ENCODE peak calls at places on chromosomes 16 and 17, in six cellular contexts. F, U, Y, J, M and B are unnamed samples.

GRCh38 chr17:67212716-67213417 is 32.1 kb downstream of the HELZ start:
- DNase-seq in F (no peak), U (no peak), Y (peak), J (no peak), M (no peak), B (no peak)

GRCh38 chr16:27973678-27974077 is 89.8 kb downstream of the GSG1L start:
- DNase-seq in F (no peak), U (no peak), Y (no peak), J (no peak), M (peak), B (no peak)

GRCh38 chr17:72976971-72977767 is 115.3 kb downstream of the SLC39A11 start:
- DNase-seq in F (peak), U (no peak), Y (peak), J (peak), M (no peak), B (no peak)

GRCh38 chr17:77223642-77224420 is 83.1 kb downstream of the SEC14L1 start:
- DNase-seq in F (no peak), U (no peak), Y (no peak), J (no peak), M (no peak), B (no peak)

GRCh38 chr17:83182620-83183063 is 103.2 kb downstream of the METRNL start:
- DNase-seq in F (no peak), U (peak), Y (no peak), J (no peak), M (no peak), B (peak)

GRCh38 chr16:2614761-2615191 is 67.5 kb upstream of the KCTD5 start:
- DNase-seq in F (no peak), U (no peak), Y (no peak), J (no peak), M (peak), B (no peak)

GRCh38 chr16:3004319-3004718 is 8.4 kb upstream of the CLDN9 start:
- DNase-seq in F (no peak), U (no peak), Y (no peak), J (no peak), M (no peak), B (no peak)

GRCh38 chr17:1034652-1035210 is 37.8 kb downstream of the TIMM22 start:
- DNase-seq in F (no peak), U (no peak), Y (no peak), J (no peak), M (peak), B (no peak)

GRCh38 chr17:22570144-22570845 is 878.0 kb downstream of the KCNJ18 start:
- DNase-seq in F (no peak), U (no peak), Y (no peak), J (no peak), M (peak), B (no peak)

GRCh38 chr17:45243750-45244149 is 18.1 kb downstream of the SPATA32 start:
- DNase-seq in F (no peak), U (no peak), Y (no peak), J (no peak), M (peak), B (no peak)

GRCh38 chr17:41530062-41531048 is 2.2 kb upstream of the KRT19 start:
- DNase-seq in F (peak), U (no peak), Y (peak), J (peak), M (no peak), B (no peak)

GRCh38 chr17:51050291-51051033 is 70.2 kb downstream of the SPAG9 start:
- DNase-seq in F (no peak), U (no peak), Y (no peak), J (no peak), M (no peak), B (no peak)

GRCh38 chr17:27199948-27200347 is 94.0 kb upstream of the WSB1 start:
- DNase-seq in F (no peak), U (no peak), Y (peak), J (no peak), M (no peak), B (no peak)

GRCh38 chr17:82403662-82404660 is 14.2 kb upstream of the HEXD start:
- DNase-seq in F (no peak), U (no peak), Y (no peak), J (no peak), M (peak), B (no peak)

GRCh38 chr16:76474048-76474447 is 196.8 kb downstream of the CNTNAP4 start:
- DNase-seq in F (no peak), U (no peak), Y (no peak), J (no peak), M (no peak), B (no peak)

GRCh38 chr16:70735141-70735979 is 49.5 kb upstream of the MTSS2 start:
- DNase-seq in F (no peak), U (no peak), Y (peak), J (no peak), M (no peak), B (no peak)

GRCh38 chr16:27959914-27960313 is 103.6 kb downstream of the GSG1L start:
- DNase-seq in F (no peak), U (no peak), Y (no peak), J (no peak), M (no peak), B (no peak)

GRCh38 chr17:10325036-10325435 is 47.8 kb downstream of the MYH13 start:
- DNase-seq in F (no peak), U (no peak), Y (peak), J (no peak), M (no peak), B (no peak)

GRCh38 chr17:16448490-16448889 is 33.1 kb downstream of the TRPV2 start:
- DNase-seq in F (no peak), U (no peak), Y (no peak), J (no peak), M (no peak), B (no peak)

GRCh38 chr17:77733576-77734296 is 224.8 kb upstream of the TNRC6C start:
- DNase-seq in F (no peak), U (no peak), Y (no peak), J (no peak), M (no peak), B (peak)

GRCh38 chr16:56651586-56651985 is at the start of gene MT1B:
- DNase-seq in F (no peak), U (no peak), Y (no peak), J (no peak), M (no peak), B (no peak)

GRCh38 chr16:19909750-19910322 is 25.2 kb upstream of the GPRC5B start:
- DNase-seq in F (no peak), U (no peak), Y (no peak), J (no peak), M (no peak), B (no peak)

GRCh38 chr16:51766739-51767138 is 615.7 kb upstream of the SALL1 start:
- DNase-seq in F (no peak), U (no peak), Y (peak), J (no peak), M (no peak), B (peak)

GRCh38 chr17:39759204-39759603 is 21.5 kb downstream of the GRB7 start:
- DNase-seq in F (no peak), U (no peak), Y (no peak), J (no peak), M (no peak), B (no peak)

GRCh38 chr16:30519120-30520049 is 7.0 kb downstream of the ZNF768 start:
- DNase-seq in F (no peak), U (no peak), Y (no peak), J (no peak), M (no peak), B (no peak)

GRCh38 chr17:82772026-82772425 is 20.2 kb downstream of the TBCD start:
- DNase-seq in F (peak), U (peak), Y (peak), J (no peak), M (no peak), B (no peak)

GRCh38 chr16:18932243-18932997 is 6.2 kb upstream of the SMG1 start:
- DNase-seq in F (no peak), U (no peak), Y (peak), J (peak), M (no peak), B (no peak)

GRCh38 chr16:75899163-75899562 is 172.9 kb upstream of the CPHXL start:
- DNase-seq in F (no peak), U (no peak), Y (no peak), J (no peak), M (no peak), B (no peak)

GRCh38 chr17:69900829-69901228 is 174.2 kb upstream of the KCNJ16 start:
- DNase-seq in F (no peak), U (no peak), Y (no peak), J (peak), M (no peak), B (no peak)

GRCh38 chr16:68387301-68387700 is 61.0 kb downstream of the SMPD3 start:
- DNase-seq in F (no peak), U (peak), Y (no peak), J (no peak), M (peak), B (no peak)

GRCh38 chr17:74368341-74369152 is 1.2 kb downstream of the GPR142 start:
- DNase-seq in F (peak), U (peak), Y (peak), J (peak), M (peak), B (no peak)

GRCh38 chr16:85005278-85006069 is 5.9 kb downstream of the ZDHHC7 start:
- DNase-seq in F (no peak), U (no peak), Y (peak), J (no peak), M (no peak), B (no peak)

GRCh38 chr17:61470530-61471136 is 18.4 kb downstream of the TBX4 start:
- DNase-seq in F (no peak), U (no peak), Y (no peak), J (no peak), M (no peak), B (no peak)

GRCh38 chr17:43020789-43021738 is 1.1 kb downstream of the VAT1 start:
- DNase-seq in F (peak), U (peak), Y (peak), J (peak), M (peak), B (peak)
- TF ChIP-seq POLR2A in F (peak), U (no peak), Y (no peak), J (peak), M (no peak), B (no peak)

DNA sequence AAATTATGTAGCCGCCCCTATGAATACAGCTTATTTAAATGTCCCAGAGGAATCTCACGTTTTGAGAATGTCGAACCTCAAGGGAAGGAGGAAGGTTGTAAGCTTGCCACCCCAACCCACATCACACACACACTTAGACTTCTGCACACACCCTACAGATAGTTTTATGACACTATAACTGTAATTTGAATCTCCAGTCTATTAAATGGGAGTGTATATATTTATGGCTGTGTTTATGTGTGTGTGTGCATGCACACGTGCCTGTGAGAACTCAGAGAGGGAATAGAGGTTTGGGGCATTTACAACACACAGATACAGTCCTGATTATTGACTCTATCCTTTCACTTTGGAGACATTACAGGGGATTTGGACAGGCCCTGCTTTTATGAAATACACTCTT is 171.5 kb upstream of the MAF start:
- DNase-seq in F (no peak), U (no peak), Y (no peak), J (no peak), M (no peak), B (no peak)
- H3K27ac ChIP-seq in F (no peak), U (no peak), Y (no peak), J (no peak), M (no peak), B (no peak)

GRCh38 chr17:76208120-76208519 is 32.2 kb downstream of the RNF157 start:
- DNase-seq in F (no peak), U (no peak), Y (no peak), J (no peak), M (no peak), B (no peak)
- TF ChIP-seq POLR2A in F (no peak), U (no peak), Y (no peak), J (no peak), M (no peak), B (no peak)

GRCh38 chr17:29167393-29168078 is 12.7 kb downstream of the MYO18A start:
- DNase-seq in F (no peak), U (no peak), Y (no peak), J (no peak), M (no peak), B (no peak)

GRCh38 chr17:29165800-29166506 is 14.2 kb downstream of the MYO18A start:
- DNase-seq in F (no peak), U (no peak), Y (no peak), J (no peak), M (peak), B (no peak)

GRCh38 chr17:29166507-29166887 is 13.7 kb downstream of the MYO18A start:
- DNase-seq in F (no peak), U (peak), Y (no peak), J (no peak), M (no peak), B (no peak)

GRCh38 chr17:29163563-29163962 is 16.6 kb downstream of the MYO18A start:
- DNase-seq in F (no peak), U (no peak), Y (no peak), J (no peak), M (no peak), B (no peak)

DNA sequence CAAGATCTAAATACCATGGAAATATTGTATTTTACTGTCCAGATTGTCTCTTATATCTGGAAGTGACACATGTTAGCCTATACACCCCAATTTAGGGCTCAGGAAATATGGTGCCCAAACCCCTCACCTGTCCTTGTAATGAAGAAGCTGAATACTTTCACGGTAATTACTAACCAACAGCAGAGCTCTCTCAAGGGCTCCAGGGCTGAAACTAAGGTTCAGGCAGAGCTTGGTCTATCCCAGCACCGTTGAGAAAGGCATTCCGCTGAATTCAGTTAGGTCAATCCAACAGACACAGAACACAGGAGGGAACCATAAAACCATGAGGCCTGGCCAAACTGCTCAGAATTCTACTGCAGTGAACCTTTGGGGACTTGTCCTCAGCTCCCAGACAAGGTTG is 14.9 kb downstream of the MYO18A start:
- DNase-seq in F (no peak), U (no peak), Y (no peak), J (no peak), M (no peak), B (no peak)
- H3K27ac ChIP-seq in F (no peak), U (no peak), Y (no peak), J (no peak), M (no peak), B (no peak)

DNA sequence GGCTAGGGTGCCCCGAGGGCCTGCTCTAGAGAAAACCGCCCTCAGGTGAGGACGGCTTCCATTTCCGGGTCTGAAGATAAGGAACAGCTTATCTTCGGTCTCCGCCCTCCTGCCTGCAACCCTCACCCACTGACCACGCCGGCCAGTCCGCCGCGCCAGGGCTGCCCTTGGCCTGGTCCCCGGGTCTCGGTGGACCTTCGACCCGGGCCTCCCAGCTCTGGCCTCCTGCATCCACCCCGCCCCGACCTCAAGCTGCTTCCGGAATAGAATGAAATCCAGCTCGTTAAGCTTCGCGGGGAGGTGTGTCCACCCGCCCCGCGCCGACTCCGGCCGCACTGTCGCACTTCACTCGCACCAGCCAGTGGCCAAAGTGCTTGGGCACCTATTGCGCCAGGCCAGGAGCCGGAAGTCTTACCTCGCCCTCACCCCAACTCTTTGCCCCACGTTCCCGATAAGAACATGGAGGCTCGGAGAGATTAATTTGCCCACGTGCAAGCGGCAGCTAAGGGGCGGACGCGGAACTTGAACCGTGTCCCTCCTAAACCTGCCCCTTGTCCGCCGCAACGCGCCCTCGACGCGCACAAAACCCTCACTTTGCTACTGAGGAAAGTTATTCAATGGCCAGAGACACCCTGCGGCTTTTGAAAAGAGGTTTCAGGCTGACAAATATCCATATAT is 742 bp upstream of the MMP15 start:
- DNase-seq in F (peak), U (peak), Y (no peak), J (peak), M (peak), B (no peak)
- TF ChIP-seq POLR2A in F (no peak), U (peak), Y (no peak), J (no peak), M (no peak), B (no peak)

GRCh38 chr17:7706631-7707354 is 1.8 kb downstream of the EFNB3 start:
- DNase-seq in F (no peak), U (no peak), Y (no peak), J (no peak), M (no peak), B (no peak)

GRCh38 chr17:7707446-7707845 is 2.4 kb downstream of the EFNB3 start:
- DNase-seq in F (no peak), U (no peak), Y (no peak), J (no peak), M (no peak), B (no peak)

GRCh38 chr17:7704601-7705268 is at the start of gene EFNB3:
- DNase-seq in F (peak), U (no peak), Y (no peak), J (no peak), M (peak), B (no peak)

GRCh38 chr17:7703584-7704574 is 1.1 kb upstream of the EFNB3 start:
- DNase-seq in F (peak), U (no peak), Y (no peak), J (no peak), M (no peak), B (no peak)

GRCh38 chr17:7705269-7706255 is 560 bp downstream of the EFNB3 start:
- DNase-seq in F (no peak), U (no peak), Y (no peak), J (no peak), M (peak), B (no peak)
- H3K27ac ChIP-seq in F (peak), U (no peak), Y (no peak), J (no peak), M (no peak), B (no peak)

DNA sequence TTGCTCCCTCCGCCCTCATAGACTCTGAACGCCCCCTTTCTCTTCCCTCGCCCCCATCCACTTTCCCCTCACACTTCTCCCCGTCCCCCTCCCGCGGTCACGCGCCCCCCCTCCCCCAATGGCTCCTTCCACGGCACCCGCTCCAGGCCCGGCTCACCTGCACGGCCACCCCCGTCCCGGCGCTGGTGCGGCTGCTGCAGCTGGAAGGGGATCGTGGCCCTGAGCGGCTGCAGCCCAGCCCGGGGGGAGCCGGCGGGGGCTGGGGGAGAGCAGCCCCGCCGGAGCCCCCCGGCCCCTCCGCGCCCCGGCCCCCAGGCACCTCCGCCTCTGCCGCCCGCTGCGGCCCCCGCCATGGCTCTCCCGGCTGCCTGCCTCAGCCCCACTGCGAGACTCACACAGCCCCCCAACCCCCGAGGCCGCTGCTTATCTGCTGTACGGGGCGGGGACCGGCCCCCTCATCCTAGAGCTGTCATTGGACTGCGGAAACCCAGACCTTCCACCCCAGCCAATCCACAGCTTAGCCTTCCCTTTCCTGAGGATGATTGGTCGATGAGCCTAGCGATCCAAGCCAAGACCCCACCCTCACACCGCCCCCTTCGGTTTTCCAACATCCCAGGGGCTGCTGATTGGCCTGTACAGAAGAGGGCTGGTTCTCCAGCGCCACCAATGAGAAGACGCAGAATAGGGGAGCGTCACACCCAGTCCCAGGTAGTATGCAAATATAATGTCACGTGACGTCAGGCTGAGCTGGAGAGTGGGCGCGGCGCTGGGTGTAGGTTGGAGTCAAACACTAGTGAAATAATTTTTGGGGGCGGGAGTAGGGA is at the start of gene FAM117A:
- DNase-seq in F (peak), U (peak), Y (peak), J (peak), M (peak), B (peak)
- TF ChIP-seq POLR2A in F (peak), U (peak), Y (peak), J (peak), M (no peak), B (no peak)

DNA sequence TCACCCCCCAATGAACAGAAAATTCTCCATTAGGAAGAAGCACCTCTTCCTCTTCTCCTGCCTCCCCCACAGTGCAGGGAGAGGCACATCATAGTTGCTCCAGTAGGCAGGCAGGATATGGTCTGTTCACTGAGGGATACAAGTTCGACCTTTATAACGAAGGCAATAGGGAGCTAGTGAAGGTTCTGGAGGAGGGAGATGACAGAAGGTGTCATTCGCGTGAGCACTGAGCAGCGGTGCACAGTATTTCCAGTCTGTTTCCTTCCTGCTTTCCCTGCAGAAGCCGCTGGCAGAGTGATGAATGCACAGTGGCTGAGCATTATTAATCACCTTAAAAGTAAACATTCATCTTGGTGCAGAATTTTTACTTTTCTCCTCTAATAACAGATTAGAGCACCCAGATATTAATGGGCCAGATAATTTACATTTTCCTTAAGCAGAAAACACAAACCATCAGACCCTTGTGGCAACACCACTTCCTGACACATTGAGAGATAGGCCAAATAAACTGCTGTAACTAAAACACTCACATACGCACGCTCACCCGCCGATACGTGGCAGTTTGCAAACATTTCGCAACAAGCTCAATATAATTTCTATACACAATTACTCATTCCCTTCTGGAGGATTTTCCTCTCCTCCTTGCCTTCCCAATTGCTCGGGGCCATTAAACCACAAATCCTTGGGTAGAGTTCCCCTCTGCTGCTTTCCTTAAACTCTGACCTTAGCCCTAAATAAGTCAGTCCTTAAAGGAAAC is 69.6 kb downstream of the AIPL1 start:
- DNase-seq in F (peak), U (no peak), Y (peak), J (no peak), M (no peak), B (peak)
- H3K27ac ChIP-seq in F (no peak), U (no peak), Y (peak), J (no peak), M (no peak), B (no peak)